ENCODE peak calls at places on chromosomes 3 and 15, in four cellular contexts. K is K562, G is A549, F is transverse colon. V is an unnamed sample.

GRCh38 chr3:164230385-164231094 is 847.8 kb downstream of the SI start:
- DNase-seq in K (no peak), G (no peak), F (no peak), V (no peak)

GRCh38 chr3:18135083-18135814 is 289.9 kb downstream of the SATB1 start:
- DNase-seq in K (no peak), G (no peak), F (no peak), V (no peak)

GRCh38 chr3:146653978-146654377 is 48.8 kb upstream of the PLSCR5 start:
- DNase-seq in K (no peak), G (no peak), F (no peak), V (no peak)

GRCh38 chr15:36426696-36427095 is 152.7 kb upstream of the CDIN1 start:
- DNase-seq in K (no peak), G (no peak), F (no peak), V (no peak)

GRCh38 chr3:190041333-190042041 is 79.2 kb downstream of the P3H2 start:
- DNase-seq in K (no peak), G (no peak), F (no peak), V (peak)

GRCh38 chr3:6540981-6541380 is 319.9 kb upstream of the GRM7 start:
- DNase-seq in K (no peak), G (no peak), F (no peak), V (no peak)

GRCh38 chr3:4996771-4997291 is 17.6 kb downstream of the BHLHE40 start:
- DNase-seq in K (peak), G (no peak), F (no peak), V (peak)

GRCh38 chr3:60919296-60919695 is 332.0 kb downstream of the FHIT start:
- DNase-seq in K (no peak), G (no peak), F (no peak), V (no peak)

GRCh38 chr15:91471410-91471993 is 371.4 kb downstream of the SV2B start:
- DNase-seq in K (peak), G (no peak), F (no peak), V (no peak)

GRCh38 chr3:3625461-3626271 is 173.6 kb upstream of the LRRN1 start:
- DNase-seq in K (no peak), G (no peak), F (no peak), V (no peak)

GRCh38 chr15:63985221-63986184 is 60.8 kb downstream of the DAPK2 start:
- DNase-seq in K (no peak), G (no peak), F (no peak), V (peak)

GRCh38 chr3:48232232-48232631 is 8.7 kb upstream of the ZNF589 start:
- DNase-seq in K (no peak), G (no peak), F (no peak), V (no peak)

GRCh38 chr3:191523099-191523498 is 62.1 kb downstream of the PYDC2 start:
- DNase-seq in K (no peak), G (no peak), F (no peak), V (no peak)

GRCh38 chr15:71685420-71685993 is 124.8 kb upstream of the NR2E3 start:
- DNase-seq in K (no peak), G (no peak), F (no peak), V (no peak)
- TF ChIP-seq EP300 in K (no peak), G (no peak), F (no peak), V (no peak)

GRCh38 chr15:25683911-25684310 is 179.2 kb downstream of the ATP10A start:
- DNase-seq in K (no peak), G (no peak), F (no peak), V (no peak)
- TF ChIP-seq CTCF in K (peak), G (no peak), F (no peak), V (no peak)

GRCh38 chr3:86653801-86654200 is 337.1 kb downstream of the VGLL3 start:
- DNase-seq in K (no peak), G (no peak), F (no peak), V (no peak)
- TF ChIP-seq EP300 in K (no peak), G (no peak), F (no peak), V (no peak)

GRCh38 chr15:101256756-101257155 is 4.9 kb upstream of the CHSY1 start:
- DNase-seq in K (no peak), G (no peak), F (no peak), V (no peak)
- TF ChIP-seq CTCF in K (peak), G (no peak), F (peak), V (no peak)

GRCh38 chr3:103965764-103966163 is 1400.9 kb upstream of the ALCAM start:
- DNase-seq in K (no peak), G (no peak), F (no peak), V (peak)
- TF ChIP-seq EP300 in K (no peak), G (no peak), F (no peak), V (no peak)

GRCh38 chr15:25790003-25790660 is 73.0 kb downstream of the ATP10A start:
- DNase-seq in K (no peak), G (no peak), F (peak), V (no peak)
- TF ChIP-seq CTCF in K (no peak), G (no peak), F (no peak), V (no peak)

GRCh38 chr15:96356494-96357455 is 26.3 kb downstream of the NR2F2 start:
- DNase-seq in K (peak), G (peak), F (peak), V (peak)

GRCh38 chr15:96354731-96355560 is 24.4 kb downstream of the NR2F2 start:
- DNase-seq in K (no peak), G (peak), F (no peak), V (no peak)

GRCh38 chr15:96353931-96354730 is 23.6 kb downstream of the NR2F2 start:
- DNase-seq in K (peak), G (no peak), F (no peak), V (peak)

GRCh38 chr15:96353378-96353930 is 23.0 kb downstream of the NR2F2 start:
- DNase-seq in K (no peak), G (no peak), F (no peak), V (peak)

GRCh38 chr15:96355561-96356129 is 25.1 kb downstream of the NR2F2 start:
- DNase-seq in K (no peak), G (no peak), F (no peak), V (no peak)
- TF ChIP-seq EP300 in K (no peak), G (no peak), F (no peak), V (no peak)

GRCh38 chr3:155334897-155335883 is 41.7 kb upstream of the STRIT1 start:
- DNase-seq in K (peak), G (no peak), F (no peak), V (no peak)
- TF ChIP-seq CTCF in K (no peak), G (no peak), F (no peak), V (no peak)

GRCh38 chr3:177464392-177465225 is 267.3 kb upstream of the TBL1XR1 start:
- DNase-seq in K (no peak), G (no peak), F (no peak), V (no peak)
- TF ChIP-seq EP300 in K (no peak), G (no peak), F (no peak), V (no peak)

V was measured in upper lobe of left lung.